ENCODE peak calls at places on chromosomes 11 and 22, in ten cellular contexts. M, L, A, S, U, E, X, O, G and Y are unnamed samples.
A peak's percentile ranks its signal among the peaks of the same experiment; 100 is the strongest.

GRCh38 chr11:64971421-64972233 is at the start of gene MAJIN:
- DNase-seq in M (peak; percentile 30), X (peak; percentile 87), A (peak; percentile 91), G (peak; percentile 93), O (peak; percentile 30), U (peak; percentile 55), S (peak; percentile 86), E (no peak), L (peak; percentile 88), Y (peak; percentile 10)

GRCh38 chr22:42419328-42419881 is 12.8 kb downstream of the NFAM1 start:
- DNase-seq in O (no peak), S (no peak), G (no peak), U (no peak), M (no peak), L (no peak), E (no peak), A (no peak), X (no peak), Y (no peak)

GRCh38 chr11:1743587-1744136 is 6.7 kb downstream of the IFITM10 start:
- DNase-seq in O (no peak), M (no peak), E (no peak), X (no peak), L (no peak), S (no peak), U (no peak), G (no peak), A (no peak), Y (no peak)

GRCh38 chr11:24885580-24886173 is 388.8 kb downstream of the LUZP2 start:
- DNase-seq in U (no peak), G (no peak), L (no peak), S (no peak), O (no peak), X (no peak), A (no peak), M (no peak), E (no peak), Y (no peak)

GRCh38 chr11:79047356-79047755 is 393.5 kb downstream of the TENM4 start:
- DNase-seq in X (no peak), L (no peak), O (no peak), M (no peak), S (no peak), E (no peak), G (no peak), A (no peak), U (no peak), Y (no peak)

GRCh38 chr22:45678961-45679912 is 7.6 kb downstream of the ATXN10 start:
- DNase-seq in U (peak; percentile 32), L (no peak), X (no peak), A (no peak), E (no peak), S (no peak), M (peak; percentile 95), O (peak; percentile 55), G (no peak), Y (peak; percentile 34)

GRCh38 chr11:119179983-119180382 is 5.3 kb upstream of the NHERF4 start:
- DNase-seq in L (no peak), E (no peak), A (no peak), G (no peak), U (no peak), O (no peak), X (no peak), M (no peak), S (no peak), Y (no peak)

GRCh38 chr22:25054943-25055511 is 102.5 kb downstream of the KIAA1671 start:
- DNase-seq in O (no peak), U (no peak), L (no peak), E (no peak), S (no peak), M (no peak), X (no peak), A (no peak), G (no peak), Y (peak; percentile 15)

GRCh38 chr11:66868726-66869291 is 11.9 kb downstream of the LRFN4 start:
- DNase-seq in E (peak; percentile 79), L (no peak), U (no peak), G (no peak), M (peak; percentile 87), O (no peak), X (no peak), A (peak; percentile 85), S (peak; percentile 68), Y (no peak)

GRCh38 chr11:22516136-22516535 is 109.5 kb downstream of the FANCF start:
- DNase-seq in A (no peak), M (no peak), U (no peak), E (no peak), O (no peak), S (no peak), G (no peak), L (no peak), X (no peak), Y (no peak)

GRCh38 chr11:1111545-1112212 is 37.0 kb downstream of the MUC2 start:
- DNase-seq in A (no peak), U (no peak), E (no peak), L (peak; percentile 10), M (no peak), G (peak; percentile 57), X (peak; percentile 10), O (no peak), S (no peak), Y (no peak)

GRCh38 chr11:77088236-77089003 is 14.2 kb upstream of the OMP start:
- DNase-seq in A (peak; percentile 66), E (no peak), M (peak; percentile 82), O (no peak), G (peak; percentile 54), X (peak; percentile 2), U (no peak), S (no peak), L (peak; percentile 9), Y (no peak)

GRCh38 chr11:102599642-102600261 is 25.4 kb downstream of the MMP20 start:
- DNase-seq in O (peak; percentile 76), G (no peak), S (no peak), U (peak; percentile 89), M (peak; percentile 96), A (no peak), E (no peak), X (no peak), L (no peak), Y (peak; percentile 93)

GRCh38 chr11:82718307-82718706 is 15.4 kb downstream of the FAM181B start:
- DNase-seq in S (no peak), L (no peak), G (no peak), A (no peak), M (peak; percentile 76), E (peak; percentile 70), O (peak; percentile 20), X (no peak), U (peak; percentile 40), Y (peak; percentile 49)

GRCh38 chr11:111044751-111045407 is 200.6 kb upstream of the POU2AF2 start:
- DNase-seq in O (no peak), G (no peak), A (no peak), S (no peak), L (no peak), X (no peak), E (no peak), M (no peak), U (no peak), Y (no peak)
- H3K27ac ChIP-seq in O (no peak overlapping the region), G (no peak overlapping the region), A (peak overlapping the region; percentile 30), S (no peak overlapping the region), L (peak overlapping the region; percentile 7), X (no peak overlapping the region), E (no peak overlapping the region), M (no peak overlapping the region), U (no peak overlapping the region), Y (no peak overlapping the region)

DNA sequence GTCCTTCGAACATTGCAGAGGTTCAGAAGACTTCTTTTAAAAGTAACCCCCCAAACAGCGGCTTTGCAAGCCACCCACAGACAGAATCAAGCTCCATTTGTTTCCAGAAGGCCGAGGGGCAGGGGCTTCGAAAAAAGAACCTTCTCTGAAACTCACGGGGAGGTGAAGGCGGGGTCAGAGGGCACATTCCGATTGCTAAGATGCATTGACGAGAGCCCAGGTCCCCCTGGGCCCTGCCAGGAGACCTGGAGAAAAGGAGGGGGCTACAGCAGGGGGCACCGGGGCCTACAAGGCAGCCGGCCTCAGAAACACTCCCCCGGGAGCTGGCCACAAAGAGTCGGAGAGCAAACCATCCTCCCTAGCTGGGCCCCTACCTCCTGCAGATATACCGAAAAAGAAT is 306.7 kb downstream of the MN1 start:
- DNase-seq in O (no peak), A (no peak), G (no peak), L (no peak), S (no peak), E (no peak), X (no peak), U (no peak), M (no peak), Y (no peak)
- H3K27ac ChIP-seq in O (no peak overlapping the region), A (no peak overlapping the region), G (no peak overlapping the region), L (no peak overlapping the region), S (no peak overlapping the region), E (no peak overlapping the region), X (no peak overlapping the region), U (no peak overlapping the region), M (no peak overlapping the region), Y (no peak overlapping the region)

GRCh38 chr11:128714881-128715280 is 21.0 kb downstream of the FLI1 start:
- DNase-seq in U (peak; percentile 95), L (no peak), M (peak; percentile 66), E (no peak), S (no peak), G (no peak), X (no peak), A (no peak), O (peak; percentile 61), Y (peak; percentile 99)
- H3K27ac ChIP-seq in U (peak overlapping the region; percentile 86), L (peak overlapping the region; percentile 86), M (no peak overlapping the region), E (no peak overlapping the region), S (no peak overlapping the region), G (peak overlapping the region; percentile 62), X (no peak overlapping the region), A (peak overlapping the region; percentile 80), O (peak overlapping the region; percentile 25), Y (no peak overlapping the region)

GRCh38 chr22:38169116-38169515 is 12.5 kb downstream of the PLA2G6 start:
- DNase-seq in M (no peak), G (peak; percentile 27), U (no peak), S (no peak), E (no peak), A (no peak), O (no peak), X (no peak), L (no peak), Y (no peak)
- H3K27ac ChIP-seq in M (no peak overlapping the region), G (no peak overlapping the region), U (no peak overlapping the region), S (no peak overlapping the region), E (no peak overlapping the region), A (no peak overlapping the region), O (no peak overlapping the region), X (no peak overlapping the region), L (peak overlapping the region; percentile 74), Y (no peak overlapping the region)

DNA sequence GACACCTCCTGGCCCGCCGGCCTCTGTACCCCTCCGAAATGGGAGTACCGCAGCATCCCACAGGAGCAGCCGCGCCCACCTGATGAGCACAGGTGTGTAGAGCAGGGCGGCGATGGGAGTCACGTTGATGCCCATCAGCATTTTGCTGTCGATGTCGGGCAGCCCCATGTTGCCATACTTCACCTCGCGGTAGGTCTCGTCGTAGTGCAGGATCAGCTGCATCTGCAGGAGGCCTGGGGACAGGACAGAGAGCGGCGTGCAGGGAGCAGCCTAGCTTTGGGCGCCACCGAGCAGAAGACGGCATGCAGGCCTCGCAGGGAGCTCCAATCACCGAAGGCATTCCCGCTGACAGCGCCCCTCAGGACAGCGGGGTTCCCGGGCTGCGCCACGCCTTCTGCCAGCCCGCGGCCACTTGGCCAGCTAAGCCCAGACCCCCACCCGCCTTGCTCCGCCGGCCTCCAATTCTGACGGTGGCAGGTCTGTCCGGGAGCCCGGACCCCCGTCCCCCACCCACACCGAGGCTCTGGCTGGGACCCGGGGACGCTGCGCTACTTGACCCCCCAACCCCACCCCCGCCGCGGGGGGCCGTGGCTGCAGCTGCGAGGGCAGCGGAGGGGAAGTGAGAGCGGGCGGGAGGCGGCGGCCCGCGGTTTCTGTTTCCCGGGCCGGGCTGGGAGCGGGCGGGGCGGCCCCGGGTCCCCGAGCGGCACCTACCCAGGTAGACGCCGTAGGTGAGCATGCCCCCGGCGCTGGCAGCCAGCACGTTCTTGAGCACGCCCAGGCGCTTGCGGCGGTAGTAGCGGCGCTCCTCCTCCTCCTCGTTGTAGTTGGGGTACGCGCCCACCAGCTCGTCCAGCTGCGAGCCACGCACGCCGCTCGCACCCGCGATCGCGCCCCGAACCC is 703 bp downstream of the UNC93B1 start:
- DNase-seq in L (no peak), A (peak; percentile 75), X (no peak), U (no peak), E (peak; percentile 51), M (peak; percentile 48), G (no peak), S (peak; percentile 61), O (no peak), Y (no peak)
- H3K27ac ChIP-seq in L (peak overlapping the region; percentile 83), A (peak overlapping the region; percentile 91), X (peak overlapping the region; percentile 10), U (no peak overlapping the region), E (no peak overlapping the region), M (no peak overlapping the region), G (peak overlapping the region; percentile 79), S (no peak overlapping the region), O (no peak overlapping the region), Y (no peak overlapping the region)